ENCODE peak calls at places on chromosomes 16 and 17, in eight cellular contexts. R is heart right ventricle, V is bronchial epithelial cell, T is body of pancreas, M is prostate gland, G is heart left ventricle, Z is ascending aorta, L is upper lobe of left lung. A is an unnamed sample.

GRCh38 chr16:13453938-13454553 is 465.9 kb upstream of the ERCC4 start:
- DNase-seq in R (no peak), V (peak), T (peak), M (peak), G (no peak), Z (no peak), L (no peak), A (peak)

GRCh38 chr16:1169285-1170075 is 16.6 kb downstream of the CACNA1H start:
- DNase-seq in R (peak), V (no peak), T (no peak), M (no peak), G (peak), Z (no peak), L (no peak), A (no peak)

GRCh38 chr16:590165-590874 is 454 bp downstream of the RAB40C start:
- DNase-seq in R (peak), V (no peak), T (no peak), M (no peak), G (no peak), Z (no peak), L (no peak), A (peak)

GRCh38 chr16:49868164-49868668 is 12.3 kb upstream of the ZNF423 start:
- DNase-seq in R (no peak), V (no peak), T (no peak), M (no peak), G (no peak), Z (no peak), L (peak), A (no peak)

GRCh38 chr17:40452074-40452787 is 9.0 kb downstream of the IGFBP4 start:
- DNase-seq in R (peak), V (no peak), T (no peak), M (no peak), G (peak), Z (no peak), L (no peak), A (peak)

GRCh38 chr16:24993722-24994686 is 21.2 kb downstream of the ARHGAP17 start:
- DNase-seq in R (no peak), V (peak), T (peak), M (no peak), G (no peak), Z (no peak), L (no peak), A (peak)

GRCh38 chr16:10107081-10107480 is 75.1 kb downstream of the GRIN2A start:
- DNase-seq in R (no peak), V (no peak), T (no peak), M (no peak), G (no peak), Z (no peak), L (no peak), A (peak)

GRCh38 chr17:47717845-47718621 is 15.0 kb upstream of the TBX21 start:
- DNase-seq in R (no peak), V (no peak), T (no peak), M (no peak), G (no peak), Z (no peak), L (no peak), A (peak)

GRCh38 chr16:19137201-19137601 is 23.4 kb downstream of the ITPRIPL2 start:
- DNase-seq in R (no peak), V (peak), T (no peak), M (peak), G (no peak), Z (no peak), L (no peak), A (peak)

GRCh38 chr17:27569257-27569722 is 61.7 kb upstream of the LGALS9 start:
- DNase-seq in R (no peak), V (peak), T (peak), M (no peak), G (no peak), Z (no peak), L (no peak), A (no peak)

GRCh38 chr17:27567563-27567859 is 63.5 kb upstream of the LGALS9 start:
- DNase-seq in R (no peak), V (no peak), T (peak), M (no peak), G (no peak), Z (no peak), L (no peak), A (no peak)

GRCh38 chr17:27568811-27569210 is 62.2 kb upstream of the LGALS9 start:
- DNase-seq in R (no peak), V (no peak), T (no peak), M (no peak), G (no peak), Z (no peak), L (no peak), A (no peak)

GRCh38 chr17:27566673-27567562 is 64.1 kb upstream of the LGALS9 start:
- DNase-seq in R (no peak), V (no peak), T (no peak), M (no peak), G (no peak), Z (no peak), L (no peak), A (no peak)

DNA sequence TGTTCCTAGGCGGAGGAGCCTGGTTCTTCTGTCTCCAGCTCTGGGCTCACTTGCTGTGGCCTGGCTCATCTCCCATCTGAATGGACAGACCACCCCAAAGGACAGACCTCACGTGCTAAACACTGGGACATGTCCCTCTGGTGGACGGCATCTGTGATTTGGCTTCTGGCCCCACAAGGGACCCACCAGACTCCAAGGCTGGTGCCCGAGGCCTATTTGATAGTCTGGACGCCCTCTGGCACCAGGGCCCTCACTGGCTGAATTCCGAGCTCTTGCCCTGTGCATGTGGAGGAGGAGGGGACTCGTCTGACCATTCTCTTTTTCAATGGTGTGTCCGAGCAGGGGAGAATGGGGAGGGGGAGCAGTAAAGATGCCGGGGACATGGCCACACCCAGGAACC is 62.8 kb upstream of the LGALS9 start:
- DNase-seq in R (no peak), V (no peak), T (no peak), M (no peak), G (no peak), Z (no peak), L (no peak), A (no peak)
- TF ChIP-seq CTCF in R (no peak), V (no peak), T (no peak), M (no peak), G (no peak), Z (no peak), L (no peak), A (no peak)

GRCh38 chr16:85377388-85378144 is 235.6 kb upstream of the GSE1 start:
- DNase-seq in R (no peak), V (no peak), T (no peak), M (no peak), G (no peak), Z (no peak), L (peak), A (no peak)

GRCh38 chr16:85378145-85379040 is 234.7 kb upstream of the GSE1 start:
- DNase-seq in R (no peak), V (no peak), T (no peak), M (no peak), G (no peak), Z (no peak), L (peak), A (no peak)

GRCh38 chr16:85374571-85374872 is 238.6 kb upstream of the GSE1 start:
- DNase-seq in R (no peak), V (no peak), T (no peak), M (no peak), G (no peak), Z (no peak), L (peak), A (no peak)

GRCh38 chr16:85375282-85375681 is 237.8 kb upstream of the GSE1 start:
- DNase-seq in R (no peak), V (no peak), T (no peak), M (no peak), G (no peak), Z (no peak), L (peak), A (no peak)

GRCh38 chr16:85376292-85377095 is 236.6 kb upstream of the GSE1 start:
- DNase-seq in R (peak), V (no peak), T (peak), M (peak), G (peak), Z (no peak), L (peak), A (no peak)
- H3K4me3 ChIP-seq in R (no peak), V (no peak), T (no peak), M (no peak), G (no peak), Z (no peak), L (no peak), A (no peak)

GRCh38 chr17:77145209-77145608 is 4.4 kb downstream of the SEC14L1 start:
- DNase-seq in R (no peak), V (no peak), T (no peak), M (no peak), G (no peak), Z (no peak), L (no peak), A (no peak)

GRCh38 chr17:77147357-77147801 is 6.6 kb downstream of the SEC14L1 start:
- DNase-seq in R (no peak), V (no peak), T (peak), M (no peak), G (no peak), Z (no peak), L (no peak), A (no peak)

GRCh38 chr17:77148109-77148958 is 7.6 kb downstream of the SEC14L1 start:
- DNase-seq in R (no peak), V (no peak), T (no peak), M (no peak), G (no peak), Z (no peak), L (no peak), A (no peak)

GRCh38 chr17:77145635-77146632 is 5.2 kb downstream of the SEC14L1 start:
- DNase-seq in R (peak), V (no peak), T (peak), M (peak), G (peak), Z (no peak), L (no peak), A (peak)

DNA sequence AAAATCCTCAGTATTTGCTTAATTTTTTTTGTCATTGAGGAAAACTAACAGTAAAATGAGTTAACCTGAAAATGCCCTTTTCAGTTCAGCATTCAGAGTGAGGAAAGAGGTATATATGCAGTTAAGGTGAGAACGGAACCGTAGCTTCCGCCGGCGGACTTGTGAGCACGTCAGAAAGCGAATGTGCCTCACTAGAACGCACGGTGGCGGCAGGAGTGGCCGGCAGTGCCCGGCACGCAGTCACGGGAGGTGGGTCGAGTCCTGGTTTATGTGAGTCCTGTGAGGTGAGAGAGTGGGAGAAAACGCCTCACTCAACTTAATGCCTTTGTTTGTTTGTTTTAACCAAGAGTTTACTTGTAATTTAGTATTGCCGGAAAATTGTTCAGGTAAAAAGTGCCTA is 6.1 kb downstream of the SEC14L1 start:
- DNase-seq in R (peak), V (peak), T (peak), M (no peak), G (peak), Z (no peak), L (peak), A (no peak)
- TF ChIP-seq CTCF in R (peak), V (peak), T (peak), M (no peak), G (no peak), Z (no peak), L (no peak), A (no peak)

DNA sequence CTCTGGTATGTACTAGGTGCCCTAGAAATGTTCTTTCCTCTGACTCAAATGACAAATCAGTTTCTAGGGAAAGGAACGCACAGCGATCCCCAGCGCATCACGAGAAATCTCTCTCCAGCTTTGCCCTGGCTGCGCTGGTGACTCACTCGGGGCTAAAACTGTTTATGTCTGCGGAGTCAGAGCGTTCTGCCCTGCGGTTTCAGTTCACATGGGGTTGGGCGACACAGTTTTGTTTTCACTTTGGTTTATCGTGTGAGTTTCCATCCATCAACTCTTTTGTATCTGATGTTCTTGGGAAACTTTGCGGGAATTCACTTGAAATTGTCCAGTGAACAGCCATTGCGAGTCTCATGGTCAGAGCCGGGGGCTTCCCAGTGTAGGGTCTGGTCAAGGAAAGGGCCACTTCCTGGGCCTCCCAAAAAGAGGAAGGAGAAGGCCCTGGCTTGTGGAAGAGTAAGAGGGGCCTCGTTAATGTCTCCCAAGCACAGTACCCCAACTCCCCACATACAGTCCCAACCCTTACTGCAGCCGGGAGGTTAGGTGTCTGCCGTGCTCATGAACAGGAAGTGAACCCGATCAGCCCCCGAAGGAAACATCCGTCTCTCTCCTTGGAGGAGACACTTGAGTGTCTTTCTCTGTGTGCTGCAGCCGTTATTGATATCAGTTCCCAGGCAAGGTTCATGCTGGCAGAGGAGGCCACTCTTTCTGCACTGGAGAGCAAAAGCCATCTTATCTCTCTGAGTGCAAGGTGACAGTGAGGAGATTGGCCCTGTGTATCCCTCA is 643.2 kb downstream of the WWOX start:
- DNase-seq in R (no peak), V (no peak), T (peak), M (no peak), G (peak), Z (peak), L (no peak), A (no peak)
- H3K4me3 ChIP-seq in R (no peak), V (no peak), T (no peak), M (no peak), G (no peak), Z (peak), L (no peak), A (no peak)

DNA sequence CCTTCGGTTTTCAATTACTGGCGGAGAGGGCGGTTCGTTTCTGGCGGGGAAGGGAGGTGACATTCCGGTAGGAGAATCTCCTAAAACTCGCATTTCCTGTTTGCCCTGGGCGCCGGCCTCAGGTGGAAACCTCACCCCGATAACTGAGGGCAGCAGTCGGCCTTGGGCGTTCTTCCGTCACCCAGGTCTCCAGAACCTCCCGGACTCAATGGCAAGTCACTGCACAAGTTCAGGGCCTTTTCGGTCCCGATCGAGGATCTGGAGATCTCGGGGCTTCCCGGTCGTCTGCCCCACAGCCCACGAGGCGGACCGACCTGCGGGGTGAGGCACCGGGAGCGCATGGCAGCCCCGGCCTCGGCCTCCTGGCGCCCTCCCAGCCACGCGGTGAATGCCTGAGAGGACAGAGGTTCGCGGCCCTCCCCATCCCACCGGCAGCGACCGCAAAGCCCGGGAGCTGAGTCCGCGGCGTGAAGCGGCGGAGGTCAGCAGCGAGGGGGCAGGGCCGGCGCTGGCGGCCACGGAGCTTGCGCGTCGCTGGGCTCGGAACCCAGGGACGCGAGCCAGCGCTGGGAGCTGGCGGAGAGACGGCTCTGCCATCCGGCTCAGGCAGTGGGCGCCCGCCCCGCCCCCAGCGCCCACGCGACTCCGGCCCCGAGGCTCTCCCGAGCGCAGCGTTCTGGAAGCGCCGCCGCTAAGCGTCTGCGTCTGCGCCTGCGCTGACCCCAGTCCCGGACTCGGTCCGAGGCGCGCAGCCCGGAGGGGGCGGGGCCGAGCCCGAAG is 58.4 kb downstream of the SRL start:
- DNase-seq in R (peak), V (peak), T (peak), M (peak), G (peak), Z (peak), L (peak), A (peak)
- TF ChIP-seq CTCF in R (no peak), V (no peak), T (no peak), M (no peak), G (no peak), Z (peak), L (peak), A (no peak)

GRCh38 chr16:67163903-67164558 is 514 bp upstream of the HSF4 start:
- DNase-seq in R (no peak), V (no peak), T (peak), M (no peak), G (no peak), Z (no peak), L (peak), A (no peak)
- H3K4me3 ChIP-seq in R (peak), V (peak), T (no peak), M (peak), G (peak), Z (peak), L (peak), A (no peak)

DNA sequence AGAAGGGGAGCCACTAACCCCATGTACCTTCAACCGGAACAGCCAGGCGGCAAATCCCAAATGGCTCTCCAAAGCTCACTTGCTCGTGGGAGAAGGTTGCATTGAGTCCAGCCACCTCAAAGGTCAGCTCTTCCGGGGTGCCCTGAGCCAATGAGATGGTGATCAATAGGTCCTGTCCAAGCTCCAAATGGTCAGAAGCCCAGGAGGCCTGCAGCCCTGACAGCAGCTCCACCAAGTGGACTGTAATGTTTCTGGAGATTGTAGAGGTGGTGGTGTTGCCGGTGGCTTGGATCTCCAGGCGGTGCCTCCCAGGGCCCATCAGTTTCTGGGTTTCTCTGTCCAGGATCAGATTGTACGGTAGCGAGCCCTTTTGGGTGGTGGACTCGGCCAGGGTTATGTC is 39.9 kb upstream of the BCO1 start:
- DNase-seq in R (no peak), V (no peak), T (no peak), M (no peak), G (no peak), Z (no peak), L (no peak), A (no peak)
- TF ChIP-seq CTCF in R (peak), V (peak), T (no peak), M (no peak), G (peak), Z (no peak), L (no peak), A (peak)

DNA sequence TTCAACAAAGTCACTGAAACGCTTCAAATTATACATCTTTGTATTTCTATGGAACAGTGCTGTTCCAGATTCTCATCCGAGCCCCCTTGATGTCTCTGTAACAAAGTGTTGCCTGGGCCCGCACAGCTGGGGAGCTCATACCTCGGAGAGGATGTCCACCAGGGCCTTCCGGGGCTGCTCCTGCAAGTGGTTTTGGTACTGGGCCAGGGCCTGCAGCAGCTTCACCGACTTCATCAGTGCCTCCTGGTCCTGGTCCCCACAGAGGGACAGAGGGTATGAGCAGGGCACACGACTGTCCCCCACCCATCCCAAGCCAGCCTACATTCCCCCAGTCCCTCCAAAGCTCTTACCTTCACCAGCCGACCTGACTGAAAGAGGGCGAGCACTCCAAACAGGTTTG is 1.5 kb downstream of the MYBBP1A start:
- DNase-seq in R (no peak), V (no peak), T (peak), M (no peak), G (no peak), Z (no peak), L (no peak), A (no peak)
- H3K4me3 ChIP-seq in R (no peak), V (peak), T (no peak), M (no peak), G (no peak), Z (no peak), L (peak), A (peak)

DNA sequence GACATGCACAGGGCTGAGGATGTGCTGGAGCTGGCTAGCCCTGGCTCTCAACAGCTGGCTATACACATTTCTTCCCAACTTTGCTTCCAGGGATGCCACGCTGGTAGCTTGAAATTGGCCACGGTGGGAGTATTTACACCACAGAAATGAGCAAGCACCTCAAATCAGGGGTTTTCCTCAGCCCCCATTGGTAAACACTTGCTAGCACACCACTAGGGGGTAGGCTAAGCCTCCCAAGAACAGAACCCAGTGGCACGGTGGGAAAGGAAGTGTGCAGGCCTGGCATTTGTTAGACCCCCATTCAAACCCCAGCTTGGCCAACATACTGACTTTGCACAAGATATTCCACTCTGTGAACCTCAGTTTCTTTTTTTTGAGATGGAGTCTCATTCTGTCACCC is 12.9 kb downstream of the DRC3 start:
- DNase-seq in R (no peak), V (no peak), T (no peak), M (no peak), G (no peak), Z (no peak), L (no peak), A (peak)
- TF ChIP-seq CTCF in R (no peak), V (peak), T (no peak), M (no peak), G (no peak), Z (no peak), L (no peak), A (peak)

GRCh38 chr17:83099570-83100181 is 20.3 kb downstream of the METRNL start:
- DNase-seq in R (no peak), V (no peak), T (peak), M (no peak), G (no peak), Z (no peak), L (peak), A (no peak)
- H3K4me3 ChIP-seq in R (peak), V (no peak), T (no peak), M (no peak), G (peak), Z (peak), L (peak), A (no peak)

A was measured in fibroblast of mammary gland.